ENCODE peak calls at places on chromosome 7, in six cellular contexts. Y is fibroblast of lung, B is mammary epithelial cell, K is MM.1S, M is HCT116, Q is IMR-90. A is an unnamed sample.
A peak's percentile ranks its signal among the peaks of the same experiment; 100 is the strongest.

GRCh38 chr7:2100278-2101205 is 132.2 kb downstream of the MAD1L1 start:
- DNase-seq in Y (no peak), B (no peak), K (no peak), M (no peak), Q (no peak), A (no peak)

GRCh38 chr7:43872401-43873165 is 3.3 kb upstream of the MRPS24 start:
- DNase-seq in Y (peak; percentile 87), B (peak; percentile 81), K (no peak), M (no peak), Q (peak; percentile 92), A (peak; percentile 98)

GRCh38 chr7:143975617-143976016 is 21.0 kb downstream of the OR2F1 start:
- DNase-seq in Y (no peak), B (no peak), K (no peak), M (peak; percentile 29), Q (peak; percentile 31), A (peak; percentile 10)

GRCh38 chr7:116089293-116089692 is 58.7 kb upstream of the TFEC start:
- DNase-seq in Y (peak; percentile 47), B (no peak), K (no peak), M (no peak), Q (no peak), A (peak; percentile 7)

GRCh38 chr7:91655656-91656055 is 224.8 kb downstream of the MTERF1 start:
- DNase-seq in Y (peak; percentile 80), B (no peak), K (no peak), M (no peak), Q (no peak), A (no peak)

GRCh38 chr7:47511698-47512370 is 70.1 kb downstream of the TNS3 start:
- DNase-seq in Y (no peak), B (no peak), K (no peak), M (no peak), Q (no peak), A (no peak)

GRCh38 chr7:70678621-70679251 is 453.2 kb upstream of the GALNT17 start:
- DNase-seq in Y (peak; percentile 87), B (peak; percentile 20), K (no peak), M (no peak), Q (peak; percentile 57), A (peak; percentile 75)

GRCh38 chr7:33457041-33457440 is 327.7 kb downstream of the BBS9 start:
- DNase-seq in Y (peak; percentile 73), B (no peak), K (no peak), M (no peak), Q (no peak), A (no peak)

GRCh38 chr7:85074992-85075391 is 111.9 kb downstream of the SEMA3D start:
- DNase-seq in Y (peak; percentile 10), B (no peak), K (no peak), M (no peak), Q (peak; percentile 59), A (peak; percentile 45)

GRCh38 chr7:85078181-85078580 is 108.7 kb downstream of the SEMA3D start:
- DNase-seq in Y (no peak), B (no peak), K (no peak), M (no peak), Q (no peak), A (no peak)

GRCh38 chr7:85074016-85074415 is 112.8 kb downstream of the SEMA3D start:
- DNase-seq in Y (peak; percentile 19), B (peak; percentile 22), K (no peak), M (no peak), Q (peak; percentile 10), A (peak; percentile 6)

GRCh38 chr7:85079434-85079833 is 107.4 kb downstream of the SEMA3D start:
- DNase-seq in Y (no peak), B (no peak), K (no peak), M (no peak), Q (no peak), A (no peak)

DNA sequence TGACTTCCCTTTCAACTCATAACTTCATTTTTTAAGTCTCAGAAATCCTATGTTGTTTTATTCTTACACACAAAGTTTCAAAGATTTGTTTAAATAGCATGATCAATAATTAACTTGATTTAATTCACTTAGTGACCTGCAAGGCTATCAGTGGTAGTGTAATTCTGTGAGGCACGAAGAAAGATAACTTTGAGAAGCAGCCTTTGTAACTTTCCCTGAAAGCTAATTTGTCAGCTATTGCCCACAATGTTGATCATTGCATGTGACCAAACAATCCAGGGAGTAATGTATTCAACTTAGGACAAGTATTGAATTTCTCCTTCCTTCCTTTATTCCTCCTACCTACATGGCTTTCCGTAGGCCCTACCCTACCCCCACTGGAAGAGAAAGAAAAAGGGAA is 111.0 kb downstream of the SEMA3D start:
- DNase-seq in Y (no peak), B (no peak), K (no peak), M (no peak), Q (no peak), A (no peak)
- H3K9ac ChIP-seq in Y (no peak overlapping the region), B (no peak overlapping the region), K (no peak overlapping the region), M (no peak overlapping the region), Q (no peak overlapping the region), A (no peak overlapping the region)

GRCh38 chr7:14962778-14963177 is 60.2 kb upstream of the DGKB start:
- DNase-seq in Y (no peak), B (no peak), K (no peak), M (no peak), Q (no peak), A (no peak)
- H3K4me1 ChIP-seq in Y (no peaks in the 10 kb centered on the region), B (no peaks in the 10 kb centered on the region), K (no peaks in the 10 kb centered on the region), M (no peaks in the 10 kb centered on the region), Q (no peaks in the 10 kb centered on the region), A (no peaks in the 10 kb centered on the region)

DNA sequence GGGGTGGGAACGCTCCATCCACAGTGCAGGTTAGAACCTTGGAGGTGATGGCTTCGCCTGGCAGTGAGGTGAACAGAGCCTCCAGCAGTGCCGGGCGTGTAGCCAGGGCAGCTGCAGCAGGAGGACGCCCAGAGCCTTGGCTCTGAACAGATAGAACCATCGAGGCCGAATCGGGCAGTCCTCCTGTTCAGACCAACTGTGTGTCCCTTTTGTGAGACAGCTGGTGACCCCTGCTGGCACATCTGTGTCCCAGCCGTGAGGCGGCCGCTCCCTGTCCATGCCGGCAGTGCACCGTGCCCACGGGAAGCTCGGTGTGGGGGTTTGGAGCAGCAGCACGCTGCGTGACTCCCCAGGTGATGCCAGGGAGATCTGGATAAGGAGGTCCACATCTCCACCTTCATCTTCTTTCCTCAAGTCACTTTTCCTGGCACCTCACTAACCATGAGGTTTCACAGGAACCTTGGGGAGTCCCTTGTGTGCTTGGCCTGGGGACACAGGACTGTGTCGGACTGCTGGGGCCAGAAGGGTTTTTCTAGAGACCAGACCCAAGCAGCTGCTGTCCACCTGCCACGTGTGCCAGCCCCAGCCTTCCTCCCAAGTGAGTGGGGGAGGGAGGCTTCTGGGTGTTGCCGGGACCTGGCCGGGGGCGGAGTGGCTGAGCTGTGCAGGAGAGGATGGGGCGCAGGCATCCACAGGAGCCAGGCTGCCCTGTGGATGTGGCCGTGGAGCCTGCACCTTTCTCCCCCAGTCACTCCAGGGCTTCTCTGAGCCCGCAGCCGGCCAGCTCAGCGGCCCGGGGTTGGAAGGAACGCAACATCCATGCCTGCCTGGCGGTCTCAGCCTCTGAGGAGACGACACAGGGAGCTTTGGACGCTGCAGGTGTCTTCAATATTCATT is 69.4 kb downstream of the DNAJB6 start:
- DNase-seq in Y (no peak), B (no peak), K (no peak), M (no peak), Q (no peak), A (peak; percentile 50)
- H3K9ac ChIP-seq in Y (no peak overlapping the region), B (no peak overlapping the region), K (no peak overlapping the region), M (no peak overlapping the region), Q (no peak overlapping the region), A (peak overlapping the region; percentile 77)

DNA sequence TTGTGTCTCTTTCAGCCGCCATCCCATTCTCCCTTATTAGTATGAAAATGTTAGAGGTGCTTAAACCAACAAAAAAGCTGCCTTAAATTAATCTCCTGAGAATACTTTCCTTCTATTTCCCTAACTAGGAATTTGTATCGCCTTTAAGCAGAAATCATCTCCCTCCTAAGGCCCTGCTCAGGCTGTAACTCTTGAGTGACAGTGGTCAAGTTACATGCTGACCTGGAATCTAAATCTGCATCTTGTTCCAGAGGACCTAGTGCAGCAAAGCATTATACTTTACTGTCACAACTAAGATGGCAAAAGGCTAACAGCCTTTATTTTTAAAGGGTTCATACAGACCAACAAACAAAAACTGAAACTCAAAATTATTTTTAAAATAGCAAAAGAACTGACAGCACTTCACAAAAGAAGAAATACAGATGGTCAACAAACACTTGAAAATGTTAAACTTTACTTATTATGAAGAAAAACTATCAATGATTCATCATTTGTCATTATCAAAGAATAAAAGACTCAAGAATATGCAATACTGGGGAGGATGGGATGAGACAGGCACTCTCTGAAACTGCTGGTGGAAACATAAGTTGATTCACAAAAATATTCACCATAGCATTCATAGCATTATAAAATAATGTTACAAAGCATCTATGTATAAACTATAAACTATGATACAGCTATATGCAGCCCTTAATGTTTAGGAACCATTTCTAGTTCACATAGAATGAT is 11.0 kb downstream of the CYREN start:
- DNase-seq in Y (no peak), B (no peak), K (peak; percentile 14), M (no peak), Q (no peak), A (peak; percentile 39)
- H3K4me1 ChIP-seq in Y (peaks cover 15% of the 10 kb centered on the region), B (no peaks in the 10 kb centered on the region), K (peaks cover 46% of the 10 kb centered on the region), M (peaks cover 18% of the 10 kb centered on the region), Q (peaks cover 16% of the 10 kb centered on the region), A (peaks cover 14% of the 10 kb centered on the region)

GRCh38 chr7:75698358-75698757 is 40.4 kb downstream of the HIP1 start:
- DNase-seq in Y (no peak), B (no peak), K (no peak), M (no peak), Q (no peak), A (no peak)

GRCh38 chr7:75696263-75697037 is 42.3 kb downstream of the HIP1 start:
- DNase-seq in Y (no peak), B (no peak), K (no peak), M (no peak), Q (no peak), A (no peak)

GRCh38 chr7:75691793-75692543 is 46.8 kb downstream of the HIP1 start:
- DNase-seq in Y (no peak), B (no peak), K (no peak), M (no peak), Q (no peak), A (no peak)

GRCh38 chr7:75694636-75695035 is 44.1 kb downstream of the HIP1 start:
- DNase-seq in Y (no peak), B (no peak), K (no peak), M (no peak), Q (no peak), A (no peak)

DNA sequence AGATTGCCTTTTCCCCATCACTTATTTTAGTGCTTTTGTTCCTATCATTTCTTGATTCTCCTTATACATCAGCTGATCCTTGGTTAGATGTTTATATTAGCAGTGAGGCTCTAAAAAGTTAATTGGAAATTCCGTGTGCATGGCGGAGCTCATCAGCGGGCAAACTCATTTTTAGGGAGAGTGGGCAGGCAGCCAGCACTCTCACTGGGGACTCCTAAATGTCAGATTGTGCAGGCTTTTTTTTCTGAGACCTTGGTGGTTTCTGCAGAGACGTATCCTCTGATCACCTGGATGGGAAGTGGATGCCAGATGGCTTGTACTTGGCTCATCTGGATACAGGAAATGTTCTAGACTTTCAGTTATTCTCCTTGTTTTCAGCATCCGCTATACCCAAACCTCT is 43.7 kb downstream of the HIP1 start:
- DNase-seq in Y (no peak), B (no peak), K (no peak), M (no peak), Q (no peak), A (no peak)
- H3K9ac ChIP-seq in Y (no peak overlapping the region), B (no peak overlapping the region), K (no peak overlapping the region), M (no peak overlapping the region), Q (no peak overlapping the region), A (no peak overlapping the region)

GRCh38 chr7:130893441-130893894 is 159.5 kb upstream of the KLF14 start:
- DNase-seq in Y (peak; percentile 79), B (no peak), K (no peak), M (no peak), Q (peak; percentile 83), A (peak; percentile 92)
- H3K4me1 ChIP-seq in Y (peaks cover 54% of the 10 kb centered on the region), B (peaks cover 78% of the 10 kb centered on the region), K (no peaks in the 10 kb centered on the region), M (peaks cover 85% of the 10 kb centered on the region), Q (peaks cover 50% of the 10 kb centered on the region), A (peaks cover 94% of the 10 kb centered on the region)

GRCh38 chr7:5637415-5637814 is 144.0 kb downstream of the RNF216 start:
- DNase-seq in Y (no peak), B (no peak), K (no peak), M (no peak), Q (no peak), A (no peak)
- H3K9ac ChIP-seq in Y (no peak overlapping the region), B (peak overlapping the region; percentile 47), K (no peak overlapping the region), M (no peak overlapping the region), Q (peak overlapping the region; percentile 30), A (peak overlapping the region; percentile 54)

A was measured in GM23248.